ENCODE peak calls at places on chromosomes 4 and X, in eight cellular contexts. R is GM23248; A is gastrocnemius medialis; O is ovary; Z is colonic mucosa; U is upper lobe of right lung; V is CD4-positive, alpha-beta memory T cell; N is IMR-90. K is an unnamed sample. For H3K9me3, the result is how much of the 10 kb centered on the place peaks cover.

GRCh38 chr4:37244583-37245390 is at the start of gene NWD2:
- DNase-seq in R (peak), A (no peak), O (no peak), Z (peak), U (no peak), V (no peak), N (no peak), K (peak)

GRCh38 chrX:107118322-107119147 is at the start of gene RBM41:
- DNase-seq in R (peak), A (peak), O (peak), Z (peak), U (peak), V (peak), N (peak), K (peak)

GRCh38 chrX:2469196-2469685 is 31.5 kb downstream of the DHRSX start:
- DNase-seq in R (no peak), A (no peak), O (no peak), Z (no peak), U (no peak), V (no peak), N (no peak), K (no peak)

GRCh38 chrX:148914783-148915182 is 414.4 kb downstream of the AFF2 start:
- DNase-seq in R (no peak), A (no peak), O (no peak), Z (no peak), U (no peak), V (no peak), N (no peak), K (no peak)

GRCh38 chrX:29231800-29232199 is 644.6 kb downstream of the IL1RAPL1 start:
- DNase-seq in R (peak), A (no peak), O (no peak), Z (no peak), U (no peak), V (no peak), N (peak), K (no peak)

GRCh38 chr4:875818-876423 is 50.0 kb upstream of the CPLX1 start:
- DNase-seq in R (no peak), A (no peak), O (no peak), Z (no peak), U (no peak), V (no peak), N (no peak), K (no peak)

GRCh38 chr4:14000091-14000814 is 372.7 kb upstream of the BOD1L1 start:
- DNase-seq in R (no peak), A (no peak), O (no peak), Z (no peak), U (no peak), V (no peak), N (peak), K (no peak)

GRCh38 chr4:2630556-2631273 is 94.3 kb downstream of the FAM193A start:
- DNase-seq in R (no peak), A (no peak), O (no peak), Z (no peak), U (peak), V (no peak), N (no peak), K (no peak)

GRCh38 chrX:140913802-140914501 is 88.4 kb upstream of the SPANXB1 start:
- DNase-seq in R (no peak), A (no peak), O (no peak), Z (no peak), U (no peak), V (no peak), N (no peak), K (no peak)

GRCh38 chr4:4919926-4920325 is 60.5 kb downstream of the MSX1 start:
- DNase-seq in R (peak), A (no peak), O (no peak), Z (no peak), U (no peak), V (no peak), N (no peak), K (no peak)

GRCh38 chr4:4470208-4470607 is 71.6 kb downstream of the STX18 start:
- DNase-seq in R (peak), A (no peak), O (no peak), Z (no peak), U (no peak), V (no peak), N (no peak), K (no peak)

GRCh38 chrX:110086916-110087484 is 84.1 kb downstream of the TMEM164 start:
- DNase-seq in R (peak), A (no peak), O (no peak), Z (no peak), U (no peak), V (no peak), N (peak), K (no peak)

GRCh38 chr4:2248821-2249261 is 6.9 kb upstream of the HAUS3 start:
- DNase-seq in R (no peak), A (no peak), O (no peak), Z (no peak), U (no peak), V (no peak), N (no peak), K (no peak)

GRCh38 chrX:133689997-133690599 is 274.8 kb upstream of the GPC4 start:
- DNase-seq in R (no peak), A (no peak), O (no peak), Z (no peak), U (no peak), V (no peak), N (no peak), K (no peak)

GRCh38 chr4:174005422-174005821 is 278.0 kb downstream of the FBXO8 start:
- DNase-seq in R (no peak), A (no peak), O (no peak), Z (no peak), U (no peak), V (no peak), N (no peak), K (no peak)

GRCh38 chr4:76569225-76569624 is 134.2 kb downstream of the SHROOM3 start:
- DNase-seq in R (no peak), A (no peak), O (no peak), Z (no peak), U (no peak), V (no peak), N (no peak), K (no peak)

GRCh38 chr4:33395731-33396485 is 2675.7 kb downstream of the PCDH7 start:
- DNase-seq in R (no peak), A (no peak), O (no peak), Z (no peak), U (no peak), V (no peak), N (no peak), K (no peak)

GRCh38 chrX:136823175-136823574 is 42.4 kb upstream of the ARHGEF6 start:
- DNase-seq in R (peak), A (no peak), O (no peak), Z (no peak), U (no peak), V (no peak), N (peak), K (no peak)

GRCh38 chr4:147590249-147590920 is 26.8 kb upstream of the TMEM184C start:
- DNase-seq in R (peak), A (no peak), O (peak), Z (peak), U (no peak), V (peak), N (peak), K (no peak)

GRCh38 chr4:94827481-94828110 is 69.8 kb downstream of the BMPR1B start:
- DNase-seq in R (peak), A (no peak), O (no peak), Z (no peak), U (no peak), V (no peak), N (peak), K (no peak)

GRCh38 chr4:146654976-146655761 is 16.5 kb downstream of the POU4F2 start:
- DNase-seq in R (peak), A (no peak), O (no peak), Z (no peak), U (peak), V (no peak), N (peak), K (no peak)

GRCh38 chr4:92091335-92091734 is 212.4 kb upstream of the GRID2 start:
- DNase-seq in R (peak), A (no peak), O (no peak), Z (no peak), U (no peak), V (no peak), N (no peak), K (no peak)

DNA sequence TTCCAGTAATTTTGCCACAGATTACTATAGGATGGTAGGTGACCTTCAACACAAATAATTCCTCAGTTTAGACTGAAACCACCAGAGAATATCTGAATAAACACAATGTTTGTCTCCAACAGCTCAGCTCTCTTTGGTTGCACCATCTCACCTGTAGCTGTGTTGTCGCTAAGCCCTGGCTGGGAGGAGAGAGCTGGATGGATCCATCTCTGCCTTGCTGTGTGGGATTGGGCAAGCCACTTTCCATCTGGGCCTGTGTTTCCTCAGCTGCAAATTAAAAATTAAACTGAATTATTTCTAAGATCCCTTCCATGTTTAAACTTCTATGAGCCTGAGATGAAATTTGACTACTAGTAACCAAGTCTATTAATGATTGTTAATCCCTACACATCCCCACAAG is 310.2 kb downstream of the FBXW7 start:
- DNase-seq in R (no peak), A (no peak), O (no peak), Z (no peak), U (no peak), V (no peak), N (no peak), K (no peak)
- H3K4me3 ChIP-seq in R (no peak), A (no peak), O (no peak), Z (no peak), U (no peak), V (no peak), N (no peak), K (no peak)

GRCh38 chr4:38396845-38397547 is 267.0 kb upstream of the KLF3 start:
- DNase-seq in R (no peak), A (no peak), O (no peak), Z (no peak), U (no peak), V (no peak), N (no peak), K (no peak)
- H3K27ac ChIP-seq in R (no peak), A (no peak), O (no peak), Z (no peak), U (no peak), V (no peak), N (no peak), K (no peak)

GRCh38 chr4:175215208-175215607 is 297.1 kb downstream of the ADAM29 start:
- DNase-seq in R (no peak), A (no peak), O (no peak), Z (no peak), U (no peak), V (no peak), N (no peak), K (no peak)

DNA sequence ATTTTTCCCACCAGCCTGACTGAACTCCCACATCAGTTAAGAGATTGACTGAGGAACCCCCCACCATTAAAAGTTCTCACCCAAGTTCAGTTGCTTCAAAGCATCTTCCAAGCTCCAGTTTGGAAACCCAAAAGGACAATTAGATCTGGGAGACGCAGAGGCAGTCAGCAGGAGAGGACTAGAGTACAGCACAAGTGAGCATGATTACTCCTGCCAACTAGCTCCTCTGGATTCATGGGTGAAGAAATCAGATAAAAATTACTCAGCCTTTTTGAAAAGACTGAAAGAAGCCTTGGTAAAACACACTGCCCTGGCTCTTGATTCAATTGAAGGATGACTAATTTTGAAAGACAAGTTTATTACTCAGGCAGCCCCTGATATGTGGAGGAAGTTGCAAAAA is 297.5 kb downstream of the ADAM29 start:
- DNase-seq in R (no peak), A (no peak), O (no peak), Z (no peak), U (no peak), V (no peak), N (no peak), K (no peak)
- H3K9me3 ChIP-seq in R (under half), A (under half), O (under half), Z (under half), U (under half), V (under half), N (under half), K (under half)

DNA sequence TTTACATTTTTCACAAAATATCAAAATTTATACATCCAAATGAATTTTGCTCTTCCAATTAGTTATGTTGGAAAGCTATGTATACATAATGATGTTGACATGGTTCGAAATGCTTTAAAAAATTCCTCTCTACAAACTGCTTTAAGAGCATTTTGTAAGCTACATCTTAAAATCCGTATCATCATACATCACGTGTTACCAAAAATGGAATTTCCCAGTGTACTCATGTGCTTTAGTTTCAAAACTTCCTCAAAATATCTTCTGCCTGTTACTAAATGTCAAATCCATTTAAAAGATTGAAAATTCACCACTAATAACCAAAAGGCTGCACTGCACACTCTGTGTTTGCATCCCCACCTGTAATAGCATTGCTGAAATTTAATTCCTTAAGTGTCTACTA is 87.9 kb downstream of the WDFY3 start:
- DNase-seq in R (peak), A (no peak), O (no peak), Z (no peak), U (no peak), V (no peak), N (peak), K (no peak)
- H3K4me3 ChIP-seq in R (no peak), A (no peak), O (no peak), Z (no peak), U (no peak), V (no peak), N (no peak), K (no peak)

K was measured in right lobe of liver.